ENCODE peak calls at places on chromosome 4, in ten cellular contexts. A is GM13977, T is HFFc6, M is GM12864, X is kidney, Q is fibroblast of lung, L is psoas muscle, B is brain microvascular endothelial cell, E is NB4, F is tibial artery. N is an unnamed sample.
A peak's percentile ranks its signal among the peaks of the same experiment; 100 is the strongest.

GRCh38 chr4:94338681-94339351 is 3.8 kb downstream of the HPGDS start:
- DNase-seq in L (no peak), E (no peak), T (no peak), F (no peak), M (peak; percentile 44), X (no peak), B (no peak), A (peak; percentile 14), Q (no peak), N (no peak)

GRCh38 chr4:89800527-89801103 is 36.3 kb downstream of the SNCA start:
- DNase-seq in E (no peak), Q (no peak), M (no peak), X (no peak), B (peak; percentile 24), T (no peak), F (no peak), A (no peak), L (no peak), N (no peak)

GRCh38 chr4:48347282-48347921 is 6.1 kb downstream of the SLAIN2 start:
- DNase-seq in B (no peak), X (no peak), F (no peak), A (no peak), T (no peak), Q (no peak), E (peak; percentile 40), L (no peak), M (no peak), N (no peak)

GRCh38 chr4:172393220-172393619 is 580.0 kb downstream of the GALNTL6 start:
- DNase-seq in X (no peak), E (no peak), B (no peak), L (no peak), Q (no peak), T (no peak), F (no peak), A (no peak), M (no peak), N (no peak)

GRCh38 chr4:58061967-58062366 is 951.8 kb upstream of the IGFBP7 start:
- DNase-seq in L (no peak), B (no peak), E (peak; percentile 15), F (no peak), M (no peak), X (no peak), T (no peak), Q (no peak), A (no peak), N (no peak)

GRCh38 chr4:113179996-113180395 is 130.5 kb downstream of the ANK2 start:
- DNase-seq in B (peak; percentile 5), Q (peak; percentile 37), M (no peak), F (no peak), A (no peak), E (no peak), T (peak; percentile 28), L (no peak), X (no peak), N (peak; percentile 67)

GRCh38 chr4:34723606-34724005 is 1520.7 kb downstream of the ARAP2 start:
- DNase-seq in B (no peak), Q (no peak), A (no peak), M (no peak), T (no peak), L (no peak), E (no peak), X (no peak), F (no peak), N (peak; percentile 25)

GRCh38 chr4:150302553-150302952 is 224.3 kb downstream of the DCLK2 start:
- DNase-seq in B (peak; percentile 96), A (no peak), F (peak; percentile 37), X (no peak), T (peak; percentile 94), Q (peak; percentile 98), E (peak; percentile 90), L (no peak), M (no peak), N (peak; percentile 98)

DNA sequence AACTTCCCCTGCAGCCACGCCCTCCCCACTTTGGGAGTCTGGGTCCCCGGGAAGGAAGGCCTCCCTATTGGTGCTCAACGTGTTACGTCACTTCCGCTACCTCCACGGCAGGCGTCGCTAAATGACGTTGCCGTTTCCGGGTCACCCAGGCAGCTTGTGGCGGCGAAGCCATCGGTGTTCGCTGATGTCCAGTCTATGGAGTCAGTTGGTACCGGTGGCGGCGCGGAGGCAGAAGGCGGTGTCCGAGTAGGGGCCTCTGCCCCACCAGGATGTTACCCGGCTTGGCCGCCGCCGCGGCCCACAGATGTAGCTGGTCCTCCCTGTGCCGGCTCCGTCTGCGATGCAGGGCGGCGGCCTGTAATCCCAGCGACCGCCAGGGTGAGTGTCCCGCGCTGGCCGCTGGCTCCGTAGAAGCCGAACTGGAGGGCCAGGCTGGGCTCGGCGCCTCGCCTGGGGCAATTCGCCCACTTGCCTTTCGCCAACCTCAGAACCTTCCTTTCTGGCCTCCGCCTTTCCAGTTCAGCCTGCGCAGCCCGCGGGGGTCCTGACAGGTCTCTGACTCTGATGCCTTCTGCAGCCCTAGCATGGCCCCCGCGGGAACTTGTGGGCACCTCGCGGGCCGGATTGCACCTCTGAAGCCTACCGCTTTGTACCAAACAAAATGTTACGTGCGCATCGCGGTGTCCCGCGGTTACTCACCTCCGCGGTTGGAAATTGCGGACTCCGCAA is at the start of gene SLC30A9:
- DNase-seq in A (peak; percentile 96), X (peak; percentile 98), T (peak; percentile 91), Q (peak; percentile 95), F (peak; percentile 96), E (peak; percentile 97), B (peak; percentile 92), L (peak; percentile 96), M (peak; percentile 89), N (peak; percentile 93)
- TF ChIP-seq CTCF in A (peak; percentile 25), X (peak; percentile 2), T (peak; percentile 66), Q (peak; percentile 29), F (peak; percentile 32), E (peak; percentile 14), B (peak; percentile 60), L (peak; percentile 46), M (peak; percentile 42), N (no peak)

GRCh38 chr4:3721627-3722026 is 44.6 kb upstream of the ADRA2C start:
- DNase-seq in Q (no peak), A (no peak), E (no peak), L (no peak), T (no peak), F (peak; percentile 45), X (no peak), B (no peak), M (no peak), N (no peak)

GRCh38 chr4:3722446-3723231 is 43.5 kb upstream of the ADRA2C start:
- DNase-seq in L (no peak), F (no peak), A (no peak), T (no peak), Q (no peak), M (no peak), B (no peak), X (no peak), E (no peak), N (no peak)

GRCh38 chr4:3723232-3723642 is 42.9 kb upstream of the ADRA2C start:
- DNase-seq in E (no peak), T (no peak), L (no peak), F (no peak), A (no peak), M (no peak), X (no peak), B (no peak), Q (no peak), N (no peak)

GRCh38 chr4:3725936-3726895 is 40.0 kb upstream of the ADRA2C start:
- DNase-seq in T (no peak), B (no peak), L (no peak), F (no peak), E (peak; percentile 51), A (no peak), X (no peak), M (no peak), Q (no peak), N (no peak)

DNA sequence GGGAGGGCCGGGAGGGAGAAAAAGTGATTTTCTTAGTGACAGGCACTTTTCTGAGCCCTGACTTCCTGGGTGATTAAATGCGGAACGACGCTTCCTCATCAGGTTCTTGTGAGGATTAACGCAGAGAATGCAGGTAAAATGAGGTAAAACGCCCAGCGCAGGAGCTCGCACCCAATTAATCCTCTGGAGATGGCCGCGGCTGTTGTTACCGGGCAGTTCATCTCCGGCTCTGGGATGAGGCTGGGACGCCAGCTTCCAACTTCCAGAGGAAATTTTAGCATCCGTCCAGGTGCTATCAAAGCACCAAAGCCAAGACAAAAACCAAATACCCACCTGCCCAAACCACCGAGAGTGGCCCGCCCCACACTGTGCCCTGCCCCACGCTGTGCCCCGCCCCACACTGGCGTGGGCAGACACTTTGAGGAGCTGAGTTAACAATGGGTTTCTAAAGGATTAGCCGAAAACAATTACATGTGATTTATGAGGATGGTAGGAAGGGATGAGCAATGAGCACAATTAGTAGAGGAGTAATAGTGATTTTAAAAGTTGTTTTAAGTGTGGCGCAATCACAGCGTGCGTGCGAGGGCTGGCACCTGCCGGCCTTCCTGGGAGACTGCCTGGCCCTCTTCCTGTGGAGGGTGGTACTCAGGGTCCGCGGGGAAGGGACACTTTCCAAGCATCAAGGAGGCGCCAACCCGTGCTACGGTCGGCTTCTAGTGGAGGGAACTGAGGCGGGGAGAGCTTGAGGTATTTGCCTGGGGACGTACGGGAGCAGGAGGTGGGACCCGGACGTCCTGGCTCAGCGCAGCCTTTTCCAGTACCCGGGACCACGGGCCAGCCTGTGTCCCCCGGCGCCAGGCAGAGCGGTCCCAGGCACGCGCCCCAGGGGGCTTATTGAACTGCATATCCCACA is 41.6 kb upstream of the ADRA2C start:
- DNase-seq in Q (no peak), T (no peak), A (no peak), M (no peak), L (peak; percentile 19), X (no peak), F (no peak), E (no peak), B (no peak), N (no peak)
- TF ChIP-seq CTCF in Q (no peak), T (no peak), A (no peak), M (no peak), L (no peak), X (no peak), F (no peak), E (no peak), B (no peak), N (no peak)

DNA sequence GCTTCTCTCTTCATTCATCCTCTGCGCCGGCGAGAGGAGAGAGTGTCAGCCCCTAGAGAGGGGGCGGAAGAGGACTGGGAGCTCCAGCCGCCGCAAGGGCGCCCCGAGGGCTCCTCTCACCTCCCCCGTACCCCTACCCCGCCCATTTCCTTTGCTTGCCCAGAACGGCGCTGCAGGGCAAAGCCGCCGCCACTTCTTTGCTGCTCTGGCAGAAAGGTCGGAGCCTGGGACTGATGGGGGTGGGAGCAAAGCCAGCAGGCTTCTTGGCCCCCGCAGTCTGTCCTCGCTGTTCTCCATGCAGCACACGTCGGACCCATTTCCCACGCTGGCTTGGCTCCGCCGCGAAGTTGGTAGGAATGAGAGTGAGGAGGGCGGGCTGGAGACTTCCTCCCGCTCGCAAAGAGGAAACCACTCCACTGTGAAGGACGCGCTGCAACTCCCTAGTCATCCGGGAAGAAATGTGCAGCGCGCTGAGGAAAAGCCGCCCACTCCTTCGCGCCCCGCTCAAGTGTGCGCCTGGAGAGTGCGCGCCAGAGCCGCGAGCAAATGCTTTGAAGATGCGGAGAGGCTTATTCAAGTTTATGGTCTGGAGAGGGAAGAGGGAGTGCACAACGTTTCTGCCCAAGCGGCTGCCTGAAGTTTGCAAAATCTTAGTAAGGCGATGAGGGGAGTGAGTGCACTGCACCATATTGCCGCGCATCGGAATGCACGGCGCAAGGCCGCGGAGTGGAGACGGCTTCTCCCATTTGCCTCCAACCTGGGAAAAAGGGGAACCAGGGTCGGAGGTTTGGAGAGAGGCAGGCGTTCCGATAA is 2.8 kb upstream of the PCDH7 start:
- DNase-seq in L (peak; percentile 52), Q (peak; percentile 78), T (peak; percentile 7), A (peak; percentile 49), E (peak; percentile 86), F (peak; percentile 27), B (peak; percentile 42), M (no peak), X (peak; percentile 75), N (peak; percentile 66)
- TF ChIP-seq CTCF in L (no peak), Q (no peak), T (no peak), A (no peak), E (no peak), F (no peak), B (peak; percentile 4), M (no peak), X (no peak), N (no peak)

GRCh38 chr4:123994917-123995316 is 598.3 kb downstream of the SPRY1 start:
- DNase-seq in X (no peak), M (no peak), A (no peak), T (no peak), B (no peak), L (no peak), E (no peak), F (no peak), Q (no peak), N (no peak)

GRCh38 chr4:123986268-123986798 is 589.7 kb downstream of the SPRY1 start:
- DNase-seq in X (peak; percentile 55), M (no peak), Q (peak; percentile 89), B (peak; percentile 93), F (peak; percentile 63), A (no peak), E (no peak), L (peak; percentile 64), T (peak; percentile 85), N (peak; percentile 89)

GRCh38 chr4:123987408-123987807 is 590.8 kb downstream of the SPRY1 start:
- DNase-seq in F (no peak), L (no peak), T (no peak), Q (no peak), B (no peak), X (no peak), M (no peak), E (no peak), A (no peak), N (no peak)

GRCh38 chr4:123984881-123985280 is 588.3 kb downstream of the SPRY1 start:
- DNase-seq in E (no peak), B (no peak), L (peak; percentile 68), M (no peak), A (no peak), Q (peak; percentile 18), F (no peak), X (no peak), T (no peak), N (no peak)

DNA sequence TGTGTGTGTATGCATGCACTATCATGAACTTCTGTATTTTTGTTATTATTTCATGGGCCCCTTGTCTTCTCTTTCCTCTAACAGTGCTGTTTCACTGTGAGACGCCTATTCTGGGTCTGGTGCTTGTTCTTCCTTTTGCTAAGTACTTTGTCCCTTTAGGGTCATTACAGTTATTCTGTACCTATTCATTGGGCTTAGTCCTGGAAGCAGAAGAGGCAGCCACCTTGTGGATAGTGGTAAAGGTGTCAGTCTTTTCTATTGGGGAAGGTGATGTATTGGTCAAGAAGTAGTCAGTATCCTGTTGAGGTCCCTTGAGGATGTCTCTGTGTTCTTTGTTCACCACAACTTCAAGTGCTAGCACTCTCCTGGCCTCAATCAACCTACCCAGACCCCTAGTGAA is 593.7 kb downstream of the SPRY1 start:
- DNase-seq in B (no peak), F (no peak), A (no peak), M (no peak), T (no peak), X (no peak), E (no peak), Q (no peak), L (no peak), N (no peak)
- TF ChIP-seq CTCF in B (no peak), F (no peak), A (no peak), M (no peak), T (no peak), X (no peak), E (no peak), Q (no peak), L (no peak), N (no peak)

N was measured in fibroblast of mammary gland.